ENCODE peak calls at places on chromosome 6, in ten cellular contexts. One of them, this sample, is unnamed.
A peak's percentile ranks its signal among the peaks of the same experiment; 100 is the strongest.

GRCh38 chr6:168675375-168675774 is 234.4 kb downstream of the SMOC2 start:
- DNase-seq in breast epithelium: no peak
- DNase-seq in endodermal cell: no peak
- DNase-seq in neural progenitor cell: no peak
- DNase-seq in SJSA1: no peak
- DNase-seq in effector memory CD4-positive, alpha-beta T cell: no peak
- DNase-seq in heart right ventricle: no peak
- DNase-seq in PC-9: no peak
- DNase-seq in fibroblast of lung: no peak
- DNase-seq in body of pancreas: no peak
- DNase-seq in this sample: no peak

GRCh38 chr6:13420269-13420668 is 67.1 kb downstream of the GFOD1 start:
- DNase-seq in breast epithelium: no peak
- DNase-seq in endodermal cell: no peak
- DNase-seq in neural progenitor cell: no peak
- DNase-seq in SJSA1: no peak
- DNase-seq in effector memory CD4-positive, alpha-beta T cell: no peak
- DNase-seq in heart right ventricle: no peak
- DNase-seq in PC-9: no peak
- DNase-seq in fibroblast of lung: no peak
- DNase-seq in body of pancreas: no peak
- DNase-seq in this sample: no peak

GRCh38 chr6:132780770-132781371 is 17.6 kb downstream of the SLC18B1 start:
- DNase-seq in breast epithelium: no peak
- DNase-seq in endodermal cell: peak; percentile 45
- DNase-seq in neural progenitor cell: peak; percentile 5
- DNase-seq in SJSA1: no peak
- DNase-seq in effector memory CD4-positive, alpha-beta T cell: no peak
- DNase-seq in heart right ventricle: no peak
- DNase-seq in PC-9: no peak
- DNase-seq in fibroblast of lung: peak; percentile 64
- DNase-seq in body of pancreas: no peak
- DNase-seq in this sample: no peak

GRCh38 chr6:147586044-147586443 is 77.6 kb downstream of the SAMD5 start:
- DNase-seq in breast epithelium: no peak
- DNase-seq in endodermal cell: no peak
- DNase-seq in neural progenitor cell: no peak
- DNase-seq in SJSA1: no peak
- DNase-seq in effector memory CD4-positive, alpha-beta T cell: no peak
- DNase-seq in heart right ventricle: no peak
- DNase-seq in PC-9: no peak
- DNase-seq in fibroblast of lung: peak; percentile 88
- DNase-seq in body of pancreas: peak; percentile 24
- DNase-seq in this sample: no peak

GRCh38 chr6:137417411-137417810 is 76.8 kb downstream of the OLIG3 start:
- DNase-seq in breast epithelium: no peak
- DNase-seq in endodermal cell: no peak
- DNase-seq in neural progenitor cell: no peak
- DNase-seq in SJSA1: no peak
- DNase-seq in effector memory CD4-positive, alpha-beta T cell: no peak
- DNase-seq in heart right ventricle: no peak
- DNase-seq in PC-9: no peak
- DNase-seq in fibroblast of lung: peak; percentile 13
- DNase-seq in body of pancreas: no peak
- DNase-seq in this sample: no peak

GRCh38 chr6:78483546-78483945 is 383.8 kb upstream of the IRAK1BP1 start:
- DNase-seq in breast epithelium: no peak
- DNase-seq in endodermal cell: no peak
- DNase-seq in neural progenitor cell: no peak
- DNase-seq in SJSA1: no peak
- DNase-seq in effector memory CD4-positive, alpha-beta T cell: no peak
- DNase-seq in heart right ventricle: no peak
- DNase-seq in PC-9: no peak
- DNase-seq in fibroblast of lung: no peak
- DNase-seq in body of pancreas: no peak
- DNase-seq in this sample: no peak

GRCh38 chr6:217048-217659 is 75.1 kb upstream of the DUSP22 start:
- DNase-seq in breast epithelium: no peak
- DNase-seq in endodermal cell: peak; percentile 94
- DNase-seq in neural progenitor cell: peak; percentile 54
- DNase-seq in SJSA1: no peak
- DNase-seq in effector memory CD4-positive, alpha-beta T cell: no peak
- DNase-seq in heart right ventricle: no peak
- DNase-seq in PC-9: no peak
- DNase-seq in fibroblast of lung: no peak
- DNase-seq in body of pancreas: no peak
- DNase-seq in this sample: no peak

GRCh38 chr6:148272084-148272483 is 70.6 kb upstream of the SASH1 start:
- DNase-seq in breast epithelium: no peak
- DNase-seq in endodermal cell: no peak
- DNase-seq in neural progenitor cell: no peak
- DNase-seq in SJSA1: peak; percentile 73
- DNase-seq in effector memory CD4-positive, alpha-beta T cell: no peak
- DNase-seq in heart right ventricle: no peak
- DNase-seq in PC-9: no peak
- DNase-seq in fibroblast of lung: peak; percentile 93
- DNase-seq in body of pancreas: no peak
- DNase-seq in this sample: no peak

GRCh38 chr6:5345324-5345723 is 84.0 kb downstream of the FARS2 start:
- DNase-seq in breast epithelium: no peak
- DNase-seq in endodermal cell: no peak
- DNase-seq in neural progenitor cell: no peak
- DNase-seq in SJSA1: no peak
- DNase-seq in effector memory CD4-positive, alpha-beta T cell: no peak
- DNase-seq in heart right ventricle: no peak
- DNase-seq in PC-9: no peak
- DNase-seq in fibroblast of lung: no peak
- DNase-seq in body of pancreas: no peak
- DNase-seq in this sample: no peak

GRCh38 chr6:2810092-2810671 is 31.5 kb downstream of the SERPINB1 start:
- DNase-seq in breast epithelium: no peak
- DNase-seq in endodermal cell: no peak
- DNase-seq in neural progenitor cell: no peak
- DNase-seq in SJSA1: no peak
- DNase-seq in effector memory CD4-positive, alpha-beta T cell: no peak
- DNase-seq in heart right ventricle: no peak
- DNase-seq in PC-9: peak; percentile 99
- DNase-seq in fibroblast of lung: no peak
- DNase-seq in body of pancreas: peak; percentile 75
- DNase-seq in this sample: no peak

GRCh38 chr6:33428219-33428890 is 8.5 kb downstream of the SYNGAP1 start:
- DNase-seq in breast epithelium: no peak
- DNase-seq in endodermal cell: peak; percentile 79
- DNase-seq in neural progenitor cell: peak; percentile 50
- DNase-seq in SJSA1: no peak
- DNase-seq in effector memory CD4-positive, alpha-beta T cell: no peak
- DNase-seq in heart right ventricle: no peak
- DNase-seq in PC-9: no peak
- DNase-seq in fibroblast of lung: no peak
- DNase-seq in body of pancreas: peak; percentile 35
- DNase-seq in this sample: no peak
- H3K4me1 ChIP-seq in breast epithelium: peaks cover 11% of the 10 kb centered on the region
- H3K4me1 ChIP-seq in endodermal cell: peaks cover 11% of the 10 kb centered on the region
- H3K4me1 ChIP-seq in neural progenitor cell: peaks cover 60% of the 10 kb centered on the region
- H3K4me1 ChIP-seq in SJSA1: peaks cover 25% of the 10 kb centered on the region
- H3K4me1 ChIP-seq in effector memory CD4-positive, alpha-beta T cell: peaks cover 55% of the 10 kb centered on the region
- H3K4me1 ChIP-seq in heart right ventricle: peaks cover 38% of the 10 kb centered on the region
- H3K4me1 ChIP-seq in PC-9: peaks cover 19% of the 10 kb centered on the region
- H3K4me1 ChIP-seq in fibroblast of lung: peaks cover 36% of the 10 kb centered on the region
- H3K4me1 ChIP-seq in body of pancreas: peaks cover 28% of the 10 kb centered on the region
- H3K4me1 ChIP-seq in this sample: peaks cover 59% of the 10 kb centered on the region

GRCh38 chr6:105794870-105795269 is 291.3 kb upstream of the PRDM1 start:
- DNase-seq in breast epithelium: no peak
- DNase-seq in endodermal cell: no peak
- DNase-seq in neural progenitor cell: no peak
- DNase-seq in SJSA1: no peak
- DNase-seq in effector memory CD4-positive, alpha-beta T cell: no peak
- DNase-seq in heart right ventricle: no peak
- DNase-seq in PC-9: peak; percentile 59
- DNase-seq in fibroblast of lung: no peak
- DNase-seq in body of pancreas: no peak
- DNase-seq in this sample: no peak

GRCh38 chr6:105797313-105797970 is 288.7 kb upstream of the PRDM1 start:
- DNase-seq in breast epithelium: no peak
- DNase-seq in endodermal cell: no peak
- DNase-seq in neural progenitor cell: no peak
- DNase-seq in SJSA1: no peak
- DNase-seq in effector memory CD4-positive, alpha-beta T cell: no peak
- DNase-seq in heart right ventricle: no peak
- DNase-seq in PC-9: no peak
- DNase-seq in fibroblast of lung: no peak
- DNase-seq in body of pancreas: no peak
- DNase-seq in this sample: no peak

GRCh38 chr6:105794263-105794662 is 291.9 kb upstream of the PRDM1 start:
- DNase-seq in breast epithelium: peak; percentile 54
- DNase-seq in endodermal cell: peak; percentile 68
- DNase-seq in neural progenitor cell: peak; percentile 32
- DNase-seq in SJSA1: no peak
- DNase-seq in effector memory CD4-positive, alpha-beta T cell: no peak
- DNase-seq in heart right ventricle: peak; percentile 35
- DNase-seq in PC-9: peak; percentile 93
- DNase-seq in fibroblast of lung: no peak
- DNase-seq in body of pancreas: peak; percentile 70
- DNase-seq in this sample: no peak

GRCh38 chr6:105798057-105798456 is 288.1 kb upstream of the PRDM1 start:
- DNase-seq in breast epithelium: no peak
- DNase-seq in endodermal cell: no peak
- DNase-seq in neural progenitor cell: no peak
- DNase-seq in SJSA1: no peak
- DNase-seq in effector memory CD4-positive, alpha-beta T cell: no peak
- DNase-seq in heart right ventricle: no peak
- DNase-seq in PC-9: peak; percentile 80
- DNase-seq in fibroblast of lung: peak; percentile 92
- DNase-seq in body of pancreas: no peak
- DNase-seq in this sample: no peak

GRCh38 chr6:105795913-105796517 is 290.1 kb upstream of the PRDM1 start:
- DNase-seq in breast epithelium: no peak
- DNase-seq in endodermal cell: no peak
- DNase-seq in neural progenitor cell: no peak
- DNase-seq in SJSA1: no peak
- DNase-seq in effector memory CD4-positive, alpha-beta T cell: no peak
- DNase-seq in heart right ventricle: no peak
- DNase-seq in PC-9: peak; percentile 97
- DNase-seq in fibroblast of lung: no peak
- DNase-seq in body of pancreas: no peak
- DNase-seq in this sample: no peak
- H3K27ac ChIP-seq in breast epithelium: peak overlapping the region; percentile 40
- H3K27ac ChIP-seq in endodermal cell: no peak overlapping the region
- H3K27ac ChIP-seq in neural progenitor cell: no peak overlapping the region
- H3K27ac ChIP-seq in SJSA1: no peak overlapping the region
- H3K27ac ChIP-seq in effector memory CD4-positive, alpha-beta T cell: no peak overlapping the region
- H3K27ac ChIP-seq in heart right ventricle: no peak overlapping the region
- H3K27ac ChIP-seq in PC-9: peak overlapping the region; percentile 84
- H3K27ac ChIP-seq in fibroblast of lung: no peak overlapping the region
- H3K27ac ChIP-seq in body of pancreas: no peak overlapping the region
- H3K27ac ChIP-seq in this sample: no peak overlapping the region

DNA sequence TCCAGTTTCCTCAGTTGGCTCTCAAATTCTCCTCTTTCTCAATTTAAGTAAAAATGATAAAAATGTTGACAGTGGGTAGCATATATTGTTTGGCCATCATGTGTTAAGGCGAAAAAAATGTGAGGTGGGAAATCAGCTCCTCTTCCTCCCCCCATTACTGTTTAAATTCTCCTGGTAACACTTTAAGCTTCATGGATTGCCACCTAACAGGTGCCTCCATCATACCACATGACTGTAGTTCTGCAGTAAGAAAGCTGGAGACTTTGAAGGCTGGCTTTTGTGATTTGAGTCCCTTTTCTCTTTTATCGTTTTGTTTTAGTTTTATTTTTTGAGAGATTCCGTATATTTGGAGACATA is 1.2 kb downstream of the ZFAND3 start:
- DNase-seq in breast epithelium: no peak
- DNase-seq in endodermal cell: no peak
- DNase-seq in neural progenitor cell: no peak
- DNase-seq in SJSA1: no peak
- DNase-seq in effector memory CD4-positive, alpha-beta T cell: no peak
- DNase-seq in heart right ventricle: no peak
- DNase-seq in PC-9: no peak
- DNase-seq in fibroblast of lung: no peak
- DNase-seq in body of pancreas: no peak
- DNase-seq in this sample: no peak
- H3K4me1 ChIP-seq in breast epithelium: peaks cover 15% of the 10 kb centered on the region
- H3K4me1 ChIP-seq in endodermal cell: peaks cover 10% of the 10 kb centered on the region
- H3K4me1 ChIP-seq in neural progenitor cell: peaks cover 42% of the 10 kb centered on the region
- H3K4me1 ChIP-seq in SJSA1: peaks cover 14% of the 10 kb centered on the region
- H3K4me1 ChIP-seq in effector memory CD4-positive, alpha-beta T cell: peaks cover 24% of the 10 kb centered on the region
- H3K4me1 ChIP-seq in heart right ventricle: peaks cover 39% of the 10 kb centered on the region
- H3K4me1 ChIP-seq in PC-9: peaks cover 24% of the 10 kb centered on the region
- H3K4me1 ChIP-seq in fibroblast of lung: peaks cover 5% of the 10 kb centered on the region
- H3K4me1 ChIP-seq in body of pancreas: peaks cover 45% of the 10 kb centered on the region
- H3K4me1 ChIP-seq in this sample: peaks cover 31% of the 10 kb centered on the region

GRCh38 chr6:20918868-20919267 is 384.6 kb downstream of the CDKAL1 start:
- DNase-seq in breast epithelium: no peak
- DNase-seq in endodermal cell: no peak
- DNase-seq in neural progenitor cell: no peak
- DNase-seq in SJSA1: no peak
- DNase-seq in effector memory CD4-positive, alpha-beta T cell: no peak
- DNase-seq in heart right ventricle: no peak
- DNase-seq in PC-9: no peak
- DNase-seq in fibroblast of lung: no peak
- DNase-seq in body of pancreas: no peak
- DNase-seq in this sample: no peak

GRCh38 chr6:20922743-20923142 is 388.5 kb downstream of the CDKAL1 start:
- DNase-seq in breast epithelium: no peak
- DNase-seq in endodermal cell: no peak
- DNase-seq in neural progenitor cell: no peak
- DNase-seq in SJSA1: no peak
- DNase-seq in effector memory CD4-positive, alpha-beta T cell: no peak
- DNase-seq in heart right ventricle: no peak
- DNase-seq in PC-9: no peak
- DNase-seq in fibroblast of lung: no peak
- DNase-seq in body of pancreas: no peak
- DNase-seq in this sample: no peak

GRCh38 chr6:20919677-20920385 is 385.6 kb downstream of the CDKAL1 start:
- DNase-seq in breast epithelium: no peak
- DNase-seq in endodermal cell: no peak
- DNase-seq in neural progenitor cell: no peak
- DNase-seq in SJSA1: no peak
- DNase-seq in effector memory CD4-positive, alpha-beta T cell: no peak
- DNase-seq in heart right ventricle: no peak
- DNase-seq in PC-9: no peak
- DNase-seq in fibroblast of lung: peak; percentile 58
- DNase-seq in body of pancreas: no peak
- DNase-seq in this sample: no peak

GRCh38 chr6:20924911-20925543 is 390.8 kb downstream of the CDKAL1 start:
- DNase-seq in breast epithelium: no peak
- DNase-seq in endodermal cell: no peak
- DNase-seq in neural progenitor cell: no peak
- DNase-seq in SJSA1: peak; percentile 64
- DNase-seq in effector memory CD4-positive, alpha-beta T cell: no peak
- DNase-seq in heart right ventricle: no peak
- DNase-seq in PC-9: no peak
- DNase-seq in fibroblast of lung: no peak
- DNase-seq in body of pancreas: no peak
- DNase-seq in this sample: no peak

DNA sequence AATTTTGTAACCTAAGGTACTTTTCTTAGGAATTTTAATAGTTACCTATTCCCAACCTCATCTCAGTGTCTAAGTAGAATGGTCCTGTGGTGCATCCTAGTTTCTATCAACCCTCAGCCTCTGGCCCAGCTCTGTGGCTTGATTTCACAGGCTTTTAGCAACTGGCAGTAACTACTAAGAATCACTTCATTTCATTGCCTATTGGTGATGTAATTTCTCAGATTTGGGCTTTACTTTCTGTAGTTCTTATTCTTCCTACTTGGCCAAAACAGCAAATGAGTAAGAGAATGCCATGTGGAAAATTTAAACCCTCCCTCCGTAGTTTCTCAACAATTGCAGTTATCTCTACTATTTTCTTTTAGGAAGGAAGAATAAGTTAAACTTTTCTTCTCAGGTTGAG is 387.3 kb downstream of the CDKAL1 start:
- DNase-seq in breast epithelium: no peak
- DNase-seq in endodermal cell: no peak
- DNase-seq in neural progenitor cell: no peak
- DNase-seq in SJSA1: no peak
- DNase-seq in effector memory CD4-positive, alpha-beta T cell: no peak
- DNase-seq in heart right ventricle: no peak
- DNase-seq in PC-9: no peak
- DNase-seq in fibroblast of lung: peak; percentile 78
- DNase-seq in body of pancreas: no peak
- DNase-seq in this sample: no peak
- H3K27ac ChIP-seq in breast epithelium: no peak overlapping the region
- H3K27ac ChIP-seq in endodermal cell: no peak overlapping the region
- H3K27ac ChIP-seq in neural progenitor cell: no peak overlapping the region
- H3K27ac ChIP-seq in SJSA1: no peak overlapping the region
- H3K27ac ChIP-seq in effector memory CD4-positive, alpha-beta T cell: no peak overlapping the region
- H3K27ac ChIP-seq in heart right ventricle: no peak overlapping the region
- H3K27ac ChIP-seq in PC-9: no peak overlapping the region
- H3K27ac ChIP-seq in fibroblast of lung: no peak overlapping the region
- H3K27ac ChIP-seq in body of pancreas: no peak overlapping the region
- H3K27ac ChIP-seq in this sample: no peak overlapping the region

This sample was measured in naive thymus-derived CD4-positive, alpha-beta T cell.